ENCODE peak calls at places on chromosome 19, in seven cellular contexts. One of them, this sample, is unnamed.

GRCh38 chr19:18098891-18099622 is 1.5 kb downstream of the MAST3 start:
- DNase-seq in HuH-7: no peak
- DNase-seq in SHP77: no peak
- DNase-seq in cardiac muscle cell: no peak
- DNase-seq in NCI-H2081: no peak
- DNase-seq in NCI-H1092 treated with DMSO at 0.1 percent for 48 hours: no peak
- DNase-seq in stimulated activated CD8-positive, alpha-beta memory T cell treated with anti-CD3 and anti-CD28 coated beads, Interleukin-15, amount 100 ng/mL, for 4 hours: no peak
- DNase-seq in this sample: no peak

GRCh38 chr19:10007366-10007765 is 2.9 kb downstream of the COL5A3 start:
- DNase-seq in HuH-7: no peak
- DNase-seq in SHP77: no peak
- DNase-seq in cardiac muscle cell: no peak
- DNase-seq in NCI-H2081: no peak
- DNase-seq in NCI-H1092 treated with DMSO at 0.1 percent for 48 hours: no peak
- DNase-seq in stimulated activated CD8-positive, alpha-beta memory T cell treated with anti-CD3 and anti-CD28 coated beads, Interleukin-15, amount 100 ng/mL, for 4 hours: no peak
- DNase-seq in this sample: no peak

GRCh38 chr19:40416918-40417713 is 3.9 kb upstream of the PRX start:
- DNase-seq in HuH-7: no peak
- DNase-seq in SHP77: no peak
- DNase-seq in cardiac muscle cell: peak; percentile 39
- DNase-seq in NCI-H2081: no peak
- DNase-seq in NCI-H1092 treated with DMSO at 0.1 percent for 48 hours: no peak
- DNase-seq in stimulated activated CD8-positive, alpha-beta memory T cell treated with anti-CD3 and anti-CD28 coated beads, Interleukin-15, amount 100 ng/mL, for 4 hours: no peak
- DNase-seq in this sample: peak; percentile 67

GRCh38 chr19:1854032-1854541 is 5.8 kb upstream of the REXO1 start:
- DNase-seq in HuH-7: no peak
- DNase-seq in SHP77: no peak
- DNase-seq in cardiac muscle cell: no peak
- DNase-seq in NCI-H2081: no peak
- DNase-seq in NCI-H1092 treated with DMSO at 0.1 percent for 48 hours: no peak
- DNase-seq in stimulated activated CD8-positive, alpha-beta memory T cell treated with anti-CD3 and anti-CD28 coated beads, Interleukin-15, amount 100 ng/mL, for 4 hours: no peak
- DNase-seq in this sample: no peak

GRCh38 chr19:40219721-40220276 is 1.6 kb upstream of the TTC9B start:
- DNase-seq in HuH-7: no peak
- DNase-seq in SHP77: peak; percentile 39
- DNase-seq in cardiac muscle cell: peak; percentile 69
- DNase-seq in NCI-H2081: no peak
- DNase-seq in NCI-H1092 treated with DMSO at 0.1 percent for 48 hours: no peak
- DNase-seq in stimulated activated CD8-positive, alpha-beta memory T cell treated with anti-CD3 and anti-CD28 coated beads, Interleukin-15, amount 100 ng/mL, for 4 hours: no peak
- DNase-seq in this sample: no peak

GRCh38 chr19:45564131-45564780 is 20.3 kb downstream of the OPA3 start:
- DNase-seq in HuH-7: no peak
- DNase-seq in SHP77: no peak
- DNase-seq in cardiac muscle cell: no peak
- DNase-seq in NCI-H2081: no peak
- DNase-seq in NCI-H1092 treated with DMSO at 0.1 percent for 48 hours: no peak
- DNase-seq in stimulated activated CD8-positive, alpha-beta memory T cell treated with anti-CD3 and anti-CD28 coated beads, Interleukin-15, amount 100 ng/mL, for 4 hours: no peak
- DNase-seq in this sample: peak; percentile 67

GRCh38 chr19:1849999-1850398 is 1.7 kb upstream of the REXO1 start:
- DNase-seq in HuH-7: no peak
- DNase-seq in SHP77: no peak
- DNase-seq in cardiac muscle cell: no peak
- DNase-seq in NCI-H2081: no peak
- DNase-seq in NCI-H1092 treated with DMSO at 0.1 percent for 48 hours: no peak
- DNase-seq in stimulated activated CD8-positive, alpha-beta memory T cell treated with anti-CD3 and anti-CD28 coated beads, Interleukin-15, amount 100 ng/mL, for 4 hours: no peak
- DNase-seq in this sample: no peak

GRCh38 chr19:22901431-22902130 is 69.5 kb downstream of the ZNF723 start:
- DNase-seq in HuH-7: no peak
- DNase-seq in SHP77: no peak
- DNase-seq in cardiac muscle cell: no peak
- DNase-seq in NCI-H2081: no peak
- DNase-seq in NCI-H1092 treated with DMSO at 0.1 percent for 48 hours: no peak
- DNase-seq in stimulated activated CD8-positive, alpha-beta memory T cell treated with anti-CD3 and anti-CD28 coated beads, Interleukin-15, amount 100 ng/mL, for 4 hours: no peak
- DNase-seq in this sample: no peak

GRCh38 chr19:33473644-33474305 is 47.8 kb downstream of the PEPD start:
- DNase-seq in HuH-7: no peak
- DNase-seq in SHP77: no peak
- DNase-seq in cardiac muscle cell: peak; percentile 21
- DNase-seq in NCI-H2081: no peak
- DNase-seq in NCI-H1092 treated with DMSO at 0.1 percent for 48 hours: no peak
- DNase-seq in stimulated activated CD8-positive, alpha-beta memory T cell treated with anti-CD3 and anti-CD28 coated beads, Interleukin-15, amount 100 ng/mL, for 4 hours: no peak
- DNase-seq in this sample: peak; percentile 27

GRCh38 chr19:4730740-4731171 is 7.1 kb upstream of the DPP9 start:
- DNase-seq in HuH-7: peak; percentile 37
- DNase-seq in SHP77: no peak
- DNase-seq in cardiac muscle cell: no peak
- DNase-seq in NCI-H2081: no peak
- DNase-seq in NCI-H1092 treated with DMSO at 0.1 percent for 48 hours: no peak
- DNase-seq in stimulated activated CD8-positive, alpha-beta memory T cell treated with anti-CD3 and anti-CD28 coated beads, Interleukin-15, amount 100 ng/mL, for 4 hours: no peak
- DNase-seq in this sample: peak; percentile 41

GRCh38 chr19:38850976-38851621 is 1.3 kb upstream of the HNRNPL start:
- DNase-seq in HuH-7: no peak
- DNase-seq in SHP77: no peak
- DNase-seq in cardiac muscle cell: no peak
- DNase-seq in NCI-H2081: peak; percentile 38
- DNase-seq in NCI-H1092 treated with DMSO at 0.1 percent for 48 hours: peak; percentile 68
- DNase-seq in stimulated activated CD8-positive, alpha-beta memory T cell treated with anti-CD3 and anti-CD28 coated beads, Interleukin-15, amount 100 ng/mL, for 4 hours: no peak
- DNase-seq in this sample: peak; percentile 60

GRCh38 chr19:18440421-18440877 is 2.5 kb upstream of the ISYNA1 start:
- DNase-seq in HuH-7: peak; percentile 86
- DNase-seq in SHP77: peak; percentile 63
- DNase-seq in cardiac muscle cell: no peak
- DNase-seq in NCI-H2081: peak; percentile 18
- DNase-seq in NCI-H1092 treated with DMSO at 0.1 percent for 48 hours: no peak
- DNase-seq in stimulated activated CD8-positive, alpha-beta memory T cell treated with anti-CD3 and anti-CD28 coated beads, Interleukin-15, amount 100 ng/mL, for 4 hours: no peak
- DNase-seq in this sample: peak; percentile 63

GRCh38 chr19:43777163-43777700 is 3.5 kb downstream of the KCNN4 start:
- DNase-seq in HuH-7: no peak
- DNase-seq in SHP77: no peak
- DNase-seq in cardiac muscle cell: no peak
- DNase-seq in NCI-H2081: no peak
- DNase-seq in NCI-H1092 treated with DMSO at 0.1 percent for 48 hours: peak; percentile 71
- DNase-seq in stimulated activated CD8-positive, alpha-beta memory T cell treated with anti-CD3 and anti-CD28 coated beads, Interleukin-15, amount 100 ng/mL, for 4 hours: no peak
- DNase-seq in this sample: peak; percentile 37

GRCh38 chr19:30070970-30071632 is 129.1 kb downstream of the URI1 start:
- DNase-seq in HuH-7: no peak
- DNase-seq in SHP77: no peak
- DNase-seq in cardiac muscle cell: no peak
- DNase-seq in NCI-H2081: no peak
- DNase-seq in NCI-H1092 treated with DMSO at 0.1 percent for 48 hours: peak; percentile 28
- DNase-seq in stimulated activated CD8-positive, alpha-beta memory T cell treated with anti-CD3 and anti-CD28 coated beads, Interleukin-15, amount 100 ng/mL, for 4 hours: no peak
- DNase-seq in this sample: no peak

GRCh38 chr19:15469513-15470297 is 5.4 kb upstream of the RASAL3 start:
- DNase-seq in HuH-7: no peak
- DNase-seq in SHP77: no peak
- DNase-seq in cardiac muscle cell: peak; percentile 49
- DNase-seq in NCI-H2081: no peak
- DNase-seq in NCI-H1092 treated with DMSO at 0.1 percent for 48 hours: no peak
- DNase-seq in stimulated activated CD8-positive, alpha-beta memory T cell treated with anti-CD3 and anti-CD28 coated beads, Interleukin-15, amount 100 ng/mL, for 4 hours: no peak
- DNase-seq in this sample: no peak

GRCh38 chr19:5693195-5694166 is 3.4 kb downstream of the RPL36 start:
- DNase-seq in HuH-7: no peak
- DNase-seq in SHP77: no peak
- DNase-seq in cardiac muscle cell: no peak
- DNase-seq in NCI-H2081: no peak
- DNase-seq in NCI-H1092 treated with DMSO at 0.1 percent for 48 hours: no peak
- DNase-seq in stimulated activated CD8-positive, alpha-beta memory T cell treated with anti-CD3 and anti-CD28 coated beads, Interleukin-15, amount 100 ng/mL, for 4 hours: no peak
- DNase-seq in this sample: peak; percentile 48

GRCh38 chr19:35266904-35267817 is 1.6 kb upstream of the USF2 start:
- DNase-seq in HuH-7: peak; percentile 40
- DNase-seq in SHP77: no peak
- DNase-seq in cardiac muscle cell: no peak
- DNase-seq in NCI-H2081: no peak
- DNase-seq in NCI-H1092 treated with DMSO at 0.1 percent for 48 hours: no peak
- DNase-seq in stimulated activated CD8-positive, alpha-beta memory T cell treated with anti-CD3 and anti-CD28 coated beads, Interleukin-15, amount 100 ng/mL, for 4 hours: no peak
- DNase-seq in this sample: peak; percentile 49

GRCh38 chr19:14030997-14031718 is 404 bp upstream of the IL27RA start:
- DNase-seq in HuH-7: no peak
- DNase-seq in SHP77: no peak
- DNase-seq in cardiac muscle cell: no peak
- DNase-seq in NCI-H2081: no peak
- DNase-seq in NCI-H1092 treated with DMSO at 0.1 percent for 48 hours: no peak
- DNase-seq in stimulated activated CD8-positive, alpha-beta memory T cell treated with anti-CD3 and anti-CD28 coated beads, Interleukin-15, amount 100 ng/mL, for 4 hours: peak; percentile 80
- DNase-seq in this sample: no peak

GRCh38 chr19:5547881-5548280 is 19.9 kb downstream of the TINCR start:
- DNase-seq in HuH-7: peak; percentile 69
- DNase-seq in SHP77: peak; percentile 24
- DNase-seq in cardiac muscle cell: peak; percentile 62
- DNase-seq in NCI-H2081: peak; percentile 12
- DNase-seq in NCI-H1092 treated with DMSO at 0.1 percent for 48 hours: no peak
- DNase-seq in stimulated activated CD8-positive, alpha-beta memory T cell treated with anti-CD3 and anti-CD28 coated beads, Interleukin-15, amount 100 ng/mL, for 4 hours: no peak
- DNase-seq in this sample: no peak

GRCh38 chr19:50427997-50428425 is 4.7 kb upstream of the MYBPC2 start:
- DNase-seq in HuH-7: no peak
- DNase-seq in SHP77: no peak
- DNase-seq in cardiac muscle cell: peak; percentile 93
- DNase-seq in NCI-H2081: no peak
- DNase-seq in NCI-H1092 treated with DMSO at 0.1 percent for 48 hours: no peak
- DNase-seq in stimulated activated CD8-positive, alpha-beta memory T cell treated with anti-CD3 and anti-CD28 coated beads, Interleukin-15, amount 100 ng/mL, for 4 hours: no peak
- DNase-seq in this sample: peak; percentile 77

GRCh38 chr19:52307275-52307674 is 10.3 kb downstream of the ZNF480 start:
- DNase-seq in HuH-7: no peak
- DNase-seq in SHP77: no peak
- DNase-seq in cardiac muscle cell: peak; percentile 34
- DNase-seq in NCI-H2081: no peak
- DNase-seq in NCI-H1092 treated with DMSO at 0.1 percent for 48 hours: no peak
- DNase-seq in stimulated activated CD8-positive, alpha-beta memory T cell treated with anti-CD3 and anti-CD28 coated beads, Interleukin-15, amount 100 ng/mL, for 4 hours: no peak
- DNase-seq in this sample: no peak

GRCh38 chr19:31715249-31715944 is 366.2 kb upstream of the TSHZ3 start:
- DNase-seq in HuH-7: no peak
- DNase-seq in SHP77: no peak
- DNase-seq in cardiac muscle cell: peak; percentile 61
- DNase-seq in NCI-H2081: no peak
- DNase-seq in NCI-H1092 treated with DMSO at 0.1 percent for 48 hours: no peak
- DNase-seq in stimulated activated CD8-positive, alpha-beta memory T cell treated with anti-CD3 and anti-CD28 coated beads, Interleukin-15, amount 100 ng/mL, for 4 hours: no peak
- DNase-seq in this sample: no peak

GRCh38 chr19:38619361-38620174 is 580 bp downstream of the EIF3K start:
- DNase-seq in HuH-7: no peak
- DNase-seq in SHP77: no peak
- DNase-seq in cardiac muscle cell: no peak
- DNase-seq in NCI-H2081: no peak
- DNase-seq in NCI-H1092 treated with DMSO at 0.1 percent for 48 hours: no peak
- DNase-seq in stimulated activated CD8-positive, alpha-beta memory T cell treated with anti-CD3 and anti-CD28 coated beads, Interleukin-15, amount 100 ng/mL, for 4 hours: no peak
- DNase-seq in this sample: no peak

GRCh38 chr19:39599116-39599515 is 3.2 kb upstream of the LGALS13 start:
- DNase-seq in HuH-7: peak; percentile 12
- DNase-seq in SHP77: no peak
- DNase-seq in cardiac muscle cell: peak; percentile 42
- DNase-seq in NCI-H2081: no peak
- DNase-seq in NCI-H1092 treated with DMSO at 0.1 percent for 48 hours: no peak
- DNase-seq in stimulated activated CD8-positive, alpha-beta memory T cell treated with anti-CD3 and anti-CD28 coated beads, Interleukin-15, amount 100 ng/mL, for 4 hours: no peak
- DNase-seq in this sample: no peak

GRCh38 chr19:17309198-17309961 is at the start of gene DDA1:
- DNase-seq in HuH-7: peak; percentile 98
- DNase-seq in SHP77: peak; percentile 99
- DNase-seq in cardiac muscle cell: peak; percentile 100
- DNase-seq in NCI-H2081: peak; percentile 100
- DNase-seq in NCI-H1092 treated with DMSO at 0.1 percent for 48 hours: peak; percentile 99
- DNase-seq in stimulated activated CD8-positive, alpha-beta memory T cell treated with anti-CD3 and anti-CD28 coated beads, Interleukin-15, amount 100 ng/mL, for 4 hours: peak; percentile 100
- DNase-seq in this sample: peak; percentile 100

GRCh38 chr19:8039231-8039630 is 13.3 kb upstream of the CCL25 start:
- DNase-seq in HuH-7: no peak
- DNase-seq in SHP77: no peak
- DNase-seq in cardiac muscle cell: no peak
- DNase-seq in NCI-H2081: no peak
- DNase-seq in NCI-H1092 treated with DMSO at 0.1 percent for 48 hours: no peak
- DNase-seq in stimulated activated CD8-positive, alpha-beta memory T cell treated with anti-CD3 and anti-CD28 coated beads, Interleukin-15, amount 100 ng/mL, for 4 hours: no peak
- DNase-seq in this sample: no peak

GRCh38 chr19:49362048-49362925 is at the start of gene TEAD2:
- DNase-seq in HuH-7: peak; percentile 81
- DNase-seq in SHP77: no peak
- DNase-seq in cardiac muscle cell: peak; percentile 65
- DNase-seq in NCI-H2081: no peak
- DNase-seq in NCI-H1092 treated with DMSO at 0.1 percent for 48 hours: no peak
- DNase-seq in stimulated activated CD8-positive, alpha-beta memory T cell treated with anti-CD3 and anti-CD28 coated beads, Interleukin-15, amount 100 ng/mL, for 4 hours: no peak
- DNase-seq in this sample: peak; percentile 27

GRCh38 chr19:4732680-4733114 is 9.1 kb upstream of the DPP9 start:
- DNase-seq in HuH-7: peak; percentile 73
- DNase-seq in SHP77: peak; percentile 65
- DNase-seq in cardiac muscle cell: peak; percentile 74
- DNase-seq in NCI-H2081: peak; percentile 75
- DNase-seq in NCI-H1092 treated with DMSO at 0.1 percent for 48 hours: peak; percentile 71
- DNase-seq in stimulated activated CD8-positive, alpha-beta memory T cell treated with anti-CD3 and anti-CD28 coated beads, Interleukin-15, amount 100 ng/mL, for 4 hours: no peak
- DNase-seq in this sample: peak; percentile 43

GRCh38 chr19:13262450-13262849 is 112.2 kb downstream of the IER2 start:
- DNase-seq in HuH-7: peak; percentile 55
- DNase-seq in SHP77: no peak
- DNase-seq in cardiac muscle cell: peak; percentile 69
- DNase-seq in NCI-H2081: peak; percentile 25
- DNase-seq in NCI-H1092 treated with DMSO at 0.1 percent for 48 hours: no peak
- DNase-seq in stimulated activated CD8-positive, alpha-beta memory T cell treated with anti-CD3 and anti-CD28 coated beads, Interleukin-15, amount 100 ng/mL, for 4 hours: no peak
- DNase-seq in this sample: no peak

GRCh38 chr19:45391871-45392665 is 12.8 kb downstream of the PPP1R13L start:
- DNase-seq in HuH-7: no peak
- DNase-seq in SHP77: no peak
- DNase-seq in cardiac muscle cell: no peak
- DNase-seq in NCI-H2081: no peak
- DNase-seq in NCI-H1092 treated with DMSO at 0.1 percent for 48 hours: no peak
- DNase-seq in stimulated activated CD8-positive, alpha-beta memory T cell treated with anti-CD3 and anti-CD28 coated beads, Interleukin-15, amount 100 ng/mL, for 4 hours: no peak
- DNase-seq in this sample: no peak

GRCh38 chr19:10503002-10503789 is at the start of gene KEAP1:
- DNase-seq in HuH-7: peak; percentile 39
- DNase-seq in SHP77: peak; percentile 45
- DNase-seq in cardiac muscle cell: peak; percentile 38
- DNase-seq in NCI-H2081: peak; percentile 62
- DNase-seq in NCI-H1092 treated with DMSO at 0.1 percent for 48 hours: peak; percentile 76
- DNase-seq in stimulated activated CD8-positive, alpha-beta memory T cell treated with anti-CD3 and anti-CD28 coated beads, Interleukin-15, amount 100 ng/mL, for 4 hours: no peak
- DNase-seq in this sample: peak; percentile 64

This sample was measured in Peyer's patch.